ENCODE peak calls at places on chromosomes 16 and 17, in four cellular contexts. J, B, V and E are unnamed samples.

GRCh38 chr16:89955001-89955685 is 6.6 kb downstream of the DEF8 start:
- DNase-seq in J (no peak), B (no peak), V (no peak), E (no peak)

GRCh38 chr17:40328386-40328766 is 19.4 kb downstream of the RARA start:
- DNase-seq in J (no peak), B (no peak), V (no peak), E (no peak)

GRCh38 chr16:66933776-66934137 is 445 bp downstream of the CIAO2B start:
- DNase-seq in J (no peak), B (peak; percentile 75), V (peak; percentile 63), E (no peak)

GRCh38 chr16:89357055-89357454 is 133.3 kb downstream of the ANKRD11 start:
- DNase-seq in J (no peak), B (peak; percentile 90), V (peak; percentile 54), E (no peak)

GRCh38 chr16:35440875-35441274 is 1981.5 kb downstream of the TP53TG3F start:
- DNase-seq in J (no peak), B (no peak), V (no peak), E (no peak)

GRCh38 chr16:9072806-9073341 is 18.6 kb upstream of the HAPSTR1 start:
- DNase-seq in J (peak; percentile 65), B (peak; percentile 74), V (no peak), E (peak; percentile 31)

GRCh38 chr17:19447085-19447583 is 36.1 kb downstream of the RNF112 start:
- DNase-seq in J (no peak), B (peak; percentile 76), V (peak; percentile 78), E (peak; percentile 89)

GRCh38 chr17:43482103-43483012 is 1.4 kb upstream of the DHX8 start:
- DNase-seq in J (no peak), B (no peak), V (no peak), E (no peak)

GRCh38 chr17:3049705-3050295 is 13.6 kb downstream of the OR1D5 start:
- DNase-seq in J (no peak), B (no peak), V (no peak), E (no peak)

GRCh38 chr16:10576390-10577304 is 3.8 kb downstream of the EMP2 start:
- DNase-seq in J (no peak), B (no peak), V (no peak), E (no peak)

GRCh38 chr17:34998205-34998604 is 17.9 kb downstream of the LIG3 start:
- DNase-seq in J (no peak), B (peak; percentile 85), V (peak; percentile 77), E (peak; percentile 87)

GRCh38 chr17:7852262-7852670 is 2.6 kb upstream of the TMEM88 start:
- DNase-seq in J (no peak), B (no peak), V (no peak), E (no peak)

GRCh38 chr17:82767041-82767754 is 15.3 kb downstream of the TBCD start:
- DNase-seq in J (no peak), B (peak; percentile 72), V (peak; percentile 52), E (peak; percentile 63)

GRCh38 chr17:38658741-38659345 is 15.9 kb downstream of the EPOP start:
- DNase-seq in J (no peak), B (peak; percentile 34), V (no peak), E (no peak)

GRCh38 chr17:76560036-76560876 is 20.4 kb downstream of the PRCD start:
- DNase-seq in J (no peak), B (no peak), V (no peak), E (no peak)

GRCh38 chr16:88132836-88133506 is 181.7 kb downstream of the BANP start:
- DNase-seq in J (no peak), B (no peak), V (no peak), E (no peak)

GRCh38 chr17:42317256-42317966 is 29.1 kb downstream of the STAT5A start:
- DNase-seq in J (no peak), B (no peak), V (no peak), E (no peak)

GRCh38 chr17:49494937-49495841 is at the start of gene NGFR:
- DNase-seq in J (no peak), B (peak; percentile 42), V (peak; percentile 61), E (peak; percentile 93)

GRCh38 chr17:70905796-70906195 is 736.5 kb downstream of the KCNJ2 start:
- DNase-seq in J (peak; percentile 74), B (no peak), V (no peak), E (no peak)

GRCh38 chr17:622356-622755 is 92.3 kb downstream of the VPS53 start:
- DNase-seq in J (no peak), B (no peak), V (no peak), E (no peak)

GRCh38 chr16:54204756-54205155 is 81.8 kb downstream of the IRX3 start:
- DNase-seq in J (no peak), B (no peak), V (no peak), E (no peak)

GRCh38 chr16:29819506-29819905 is 756 bp upstream of the MVP start:
- DNase-seq in J (no peak), B (no peak), V (no peak), E (no peak)

GRCh38 chr17:29155966-29156338 is 24.2 kb downstream of the MYO18A start:
- DNase-seq in J (no peak), B (no peak), V (no peak), E (no peak)

GRCh38 chr16:2769100-2769529 is 8.0 kb downstream of the ELOB start:
- DNase-seq in J (no peak), B (no peak), V (no peak), E (no peak)

GRCh38 chr16:72199938-72200337 is 28.0 kb upstream of the PMFBP1 start:
- DNase-seq in J (no peak), B (no peak), V (no peak), E (no peak)

GRCh38 chr17:73091770-73092517 is 544 bp downstream of the SLC39A11 start:
- DNase-seq in J (no peak), B (no peak), V (no peak), E (peak; percentile 17)

GRCh38 chr17:76585649-76586593 is at the start of gene ST6GALNAC2:
- DNase-seq in J (no peak), B (peak; percentile 50), V (peak; percentile 49), E (peak; percentile 63)

GRCh38 chr16:5874899-5875298 is 777.3 kb upstream of the EEF2KMT start:
- DNase-seq in J (no peak), B (no peak), V (no peak), E (no peak)

GRCh38 chr17:1762906-1763829 is 1.3 kb downstream of the SERPINF1 start:
- DNase-seq in J (no peak), B (peak; percentile 25), V (peak; percentile 25), E (no peak)

GRCh38 chr16:87002717-87003413 is 314.3 kb downstream of the C16orf95 start:
- DNase-seq in J (no peak), B (no peak), V (no peak), E (no peak)

DNA sequence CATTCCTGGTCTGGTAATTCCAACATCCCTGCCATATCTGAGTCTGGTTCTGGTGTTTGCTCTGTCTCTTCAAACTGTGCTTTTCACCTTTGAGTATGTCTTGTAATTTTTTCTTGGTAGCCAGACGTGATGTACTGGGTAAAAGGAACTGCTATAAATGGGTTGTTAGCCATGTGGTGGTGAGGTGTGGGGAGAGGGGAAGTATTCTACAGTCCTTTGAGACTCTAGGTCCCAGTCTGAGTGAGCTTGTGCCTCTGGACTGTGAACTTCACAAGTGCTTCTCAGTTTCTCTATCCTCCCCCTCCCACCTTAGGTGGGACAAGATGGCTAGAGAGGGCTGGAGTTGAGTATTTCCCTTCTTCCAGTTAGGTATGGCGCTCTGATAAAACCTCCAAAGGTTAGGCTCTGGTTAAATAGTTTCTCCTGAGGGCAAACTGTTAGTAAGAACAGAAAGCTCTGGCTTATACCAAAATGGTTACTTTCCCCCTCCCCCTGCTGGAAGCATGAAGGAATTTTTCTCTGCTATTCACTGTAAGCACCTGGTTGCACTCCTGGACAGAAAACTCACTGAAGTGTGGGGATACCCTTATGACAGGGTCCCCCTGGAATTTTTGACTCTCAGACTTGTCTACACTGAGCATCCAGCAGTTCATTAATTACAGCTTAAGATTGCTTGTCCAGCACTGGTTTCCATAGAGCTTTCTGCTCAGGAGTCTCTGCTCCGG is 87.8 kb downstream of the MARCHF10 start:
- DNase-seq in J (no peak), B (no peak), V (no peak), E (no peak)
- TF ChIP-seq CTCF in J (peak; percentile 21), B (no peak), V (no peak), E (no peak)

GRCh38 chr16:24135624-24136296 is 120.4 kb upstream of the CACNG3 start:
- DNase-seq in J (no peak), B (no peak), V (no peak), E (no peak)
- TF ChIP-seq CTCF in J (no peak), B (no peak), V (no peak), E (no peak)

GRCh38 chr16:78142784-78143183 is 43.3 kb downstream of the WWOX start:
- DNase-seq in J (no peak), B (no peak), V (no peak), E (no peak)
- TF ChIP-seq CTCF in J (no peak), B (no peak), V (no peak), E (no peak)

GRCh38 chr16:19559242-19559910 is 3.9 kb downstream of the VPS35L start:
- DNase-seq in J (no peak), B (peak; percentile 33), V (peak; percentile 37), E (peak; percentile 22)

GRCh38 chr16:19549688-19550087 is 5.8 kb upstream of the VPS35L start:
- DNase-seq in J (no peak), B (no peak), V (no peak), E (no peak)

GRCh38 chr16:19555938-19556778 is 655 bp downstream of the VPS35L start:
- DNase-seq in J (no peak), B (peak; percentile 43), V (peak; percentile 10), E (peak; percentile 33)

GRCh38 chr16:19560078-19560477 is 4.6 kb downstream of the VPS35L start:
- DNase-seq in J (no peak), B (no peak), V (no peak), E (no peak)

DNA sequence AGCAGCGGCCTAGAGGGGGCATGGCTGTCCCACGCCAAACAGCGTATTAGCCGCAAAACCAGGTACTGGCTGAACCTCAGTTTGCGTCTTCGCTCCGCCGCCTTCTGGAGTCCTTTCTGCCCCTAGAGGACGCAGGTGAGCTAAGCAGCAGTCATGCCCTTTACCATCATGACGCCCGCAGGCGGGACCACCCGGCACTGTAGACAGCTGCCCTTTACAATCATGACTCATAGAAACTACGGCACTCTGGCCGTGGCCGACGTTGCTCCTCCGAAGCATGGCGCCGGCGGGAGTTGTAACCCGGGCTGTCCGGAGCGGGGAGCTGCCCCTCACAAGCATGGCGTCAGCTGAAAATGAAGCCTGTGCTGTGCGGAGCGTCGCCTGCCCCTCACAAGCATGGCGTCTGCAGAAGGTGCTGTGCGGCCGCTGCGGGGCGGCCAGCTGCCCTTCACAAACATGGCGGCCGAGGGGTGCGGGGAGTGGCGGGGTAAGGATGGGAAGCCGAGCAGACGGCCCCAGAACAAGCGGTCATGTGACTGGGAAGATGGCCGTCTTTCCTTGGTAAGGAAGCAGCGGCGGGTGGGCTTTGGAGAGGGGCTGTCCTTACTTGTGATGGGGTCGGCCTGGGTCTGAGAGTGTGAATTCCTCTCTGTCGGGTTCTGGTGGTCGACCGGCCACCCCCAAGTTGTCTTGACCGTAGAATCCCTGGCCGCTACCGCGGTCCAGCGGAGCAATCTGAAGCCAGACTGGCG is at the start of gene VPS35L:
- DNase-seq in J (peak; percentile 94), B (peak; percentile 96), V (peak; percentile 98), E (peak; percentile 88)
- TF ChIP-seq CTCF in J (peak; percentile 83), B (peak; percentile 73), V (peak; percentile 79), E (peak; percentile 69)